ENCODE peak calls at places on chromosome 5, in ten cellular contexts. Q, I, B, T, J, C, R, Z, W and X are unnamed samples.

GRCh38 chr5:108101105-108101504 is 280.8 kb downstream of the FBXL17 start:
- DNase-seq in Q (no peak), I (no peak), B (peak; percentile 51), T (no peak), J (peak; percentile 40), C (no peak), R (no peak), Z (peak; percentile 50), W (no peak), X (no peak)

GRCh38 chr5:107672212-107673105 is 1.7 kb upstream of the EFNA5 start:
- DNase-seq in Q (peak; percentile 98), I (peak; percentile 32), B (peak; percentile 84), T (peak; percentile 96), J (peak; percentile 84), C (no peak), R (peak; percentile 95), Z (peak; percentile 78), W (peak; percentile 9), X (peak; percentile 74)

GRCh38 chr5:4295663-4296339 is 700.2 kb downstream of the IRX1 start:
- DNase-seq in Q (no peak), I (no peak), B (peak; percentile 7), T (peak; percentile 81), J (no peak), C (no peak), R (peak; percentile 77), Z (no peak), W (peak; percentile 62), X (no peak)

GRCh38 chr5:31630931-31631330 is 8.0 kb upstream of the PDZD2 start:
- DNase-seq in Q (no peak), I (no peak), B (no peak), T (no peak), J (peak; percentile 90), C (no peak), R (peak; percentile 75), Z (no peak), W (no peak), X (no peak)

GRCh38 chr5:10562202-10563131 is 1.4 kb upstream of the ANKRD33B start:
- DNase-seq in Q (no peak), I (no peak), B (no peak), T (no peak), J (no peak), C (no peak), R (no peak), Z (no peak), W (no peak), X (peak; percentile 84)

GRCh38 chr5:113081881-113082546 is 105.4 kb downstream of the DCP2 start:
- DNase-seq in Q (peak; percentile 89), I (no peak), B (peak; percentile 74), T (no peak), J (no peak), C (no peak), R (no peak), Z (no peak), W (no peak), X (no peak)

GRCh38 chr5:172758077-172758835 is 12.7 kb downstream of the DUSP1 start:
- DNase-seq in Q (no peak), I (peak; percentile 62), B (no peak), T (peak; percentile 87), J (peak; percentile 40), C (no peak), R (no peak), Z (no peak), W (no peak), X (no peak)

GRCh38 chr5:139806111-139806510 is 10.5 kb downstream of the PSD2 start:
- DNase-seq in Q (no peak), I (no peak), B (no peak), T (no peak), J (no peak), C (no peak), R (no peak), Z (peak; percentile 60), W (no peak), X (no peak)

GRCh38 chr5:119078071-119078846 is 7.4 kb downstream of the DMXL1 start:
- DNase-seq in Q (no peak), I (no peak), B (no peak), T (no peak), J (no peak), C (no peak), R (no peak), Z (no peak), W (no peak), X (no peak)

GRCh38 chr5:91797581-91797980 is 414.5 kb upstream of the ARRDC3 start:
- DNase-seq in Q (no peak), I (no peak), B (no peak), T (no peak), J (no peak), C (no peak), R (no peak), Z (no peak), W (no peak), X (no peak)

GRCh38 chr5:86232246-86232645 is 385.5 kb upstream of the COX7C start:
- DNase-seq in Q (no peak), I (no peak), B (no peak), T (no peak), J (no peak), C (no peak), R (no peak), Z (no peak), W (no peak), X (no peak)

GRCh38 chr5:139985733-139986132 is 57.4 kb downstream of the NRG2 start:
- DNase-seq in Q (peak; percentile 82), I (no peak), B (no peak), T (no peak), J (peak; percentile 62), C (no peak), R (peak; percentile 34), Z (no peak), W (no peak), X (no peak)

DNA sequence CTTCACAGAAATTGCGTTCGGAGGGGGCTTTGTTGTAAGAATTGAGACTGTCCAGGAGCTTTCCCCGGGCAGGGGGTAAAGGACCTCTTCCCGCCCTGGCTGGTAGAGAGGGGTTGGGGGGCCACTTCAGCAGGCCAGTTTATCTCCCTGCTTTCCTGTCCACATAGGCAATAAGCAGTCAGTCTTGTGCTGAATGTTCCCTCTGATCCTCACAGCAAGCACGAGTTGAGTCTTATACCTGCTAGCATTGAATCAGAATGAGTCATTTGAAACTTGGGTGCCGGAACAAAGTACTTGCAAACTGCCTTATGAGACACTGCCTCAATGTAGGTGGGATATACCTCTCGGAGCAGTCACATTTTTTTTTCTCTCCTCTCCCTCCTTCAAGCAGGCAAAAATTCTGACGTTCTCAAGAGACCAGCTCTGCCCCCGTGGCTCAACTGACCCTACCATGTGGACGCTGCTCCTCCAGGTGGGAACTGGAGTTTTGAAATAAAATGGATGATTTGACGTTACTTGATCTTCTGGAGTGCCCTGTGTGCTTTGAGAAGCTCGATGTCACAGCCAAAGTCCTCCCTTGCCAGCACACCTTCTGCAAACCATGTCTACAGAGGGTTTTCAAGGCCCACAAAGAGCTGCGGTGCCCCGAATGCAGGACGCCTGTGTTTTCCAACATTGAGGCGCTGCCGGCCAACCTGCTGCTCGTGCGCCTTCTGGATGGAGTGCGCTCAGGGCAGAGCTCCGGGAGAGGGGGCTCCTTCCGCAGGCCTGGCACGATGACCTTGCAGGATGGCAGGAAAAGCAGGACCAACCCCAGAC is 1.3 kb downstream of the SH3RF2 start:
- DNase-seq in Q (peak; percentile 78), I (no peak), B (peak; percentile 38), T (peak; percentile 78), J (no peak), C (no peak), R (peak; percentile 28), Z (no peak), W (no peak), X (no peak)
- H3K4me3 ChIP-seq in Q (peak overlapping the region; percentile 54), I (no peak overlapping the region), B (no peak overlapping the region), T (peak overlapping the region; percentile 82), J (peak overlapping the region; percentile 57), C (no peak overlapping the region), R (peak overlapping the region; percentile 43), Z (no peak overlapping the region), W (no peak overlapping the region), X (no peak overlapping the region)

DNA sequence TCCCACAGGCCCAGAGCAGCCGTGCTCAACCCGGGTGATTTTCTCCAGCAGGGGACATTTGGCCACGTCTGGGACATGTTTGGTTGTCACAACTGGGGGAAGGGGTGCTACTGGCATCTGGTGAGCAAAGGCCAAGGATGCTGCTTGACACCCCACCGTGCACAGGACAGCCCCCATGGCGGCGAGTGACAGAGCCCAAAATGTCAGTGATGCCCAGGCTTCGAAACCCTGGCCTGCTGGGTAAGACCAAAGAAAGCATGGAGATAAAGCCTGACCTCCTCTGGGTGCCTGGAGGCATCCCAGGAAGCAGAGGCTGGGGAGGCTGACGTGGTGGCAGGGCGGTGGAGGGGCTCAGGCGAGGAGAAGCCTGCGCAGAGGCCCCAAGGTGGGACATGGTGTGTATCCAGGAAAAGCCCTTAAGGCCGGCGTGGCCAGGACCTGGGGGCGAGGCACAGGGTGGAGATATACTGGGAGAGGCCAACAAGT is 66.4 kb downstream of the ZNF354C start:
- DNase-seq in Q (no peak), I (no peak), B (no peak), T (peak; percentile 22), J (no peak), C (no peak), R (no peak), Z (no peak), W (no peak), X (no peak)
- H3K27me3 ChIP-seq in Q (no peaks in the 10 kb centered on the region), I (no peaks in the 10 kb centered on the region), B (no peaks in the 10 kb centered on the region), T (no peaks in the 10 kb centered on the region), J (no peaks in the 10 kb centered on the region), C (no peaks in the 10 kb centered on the region), R (no peaks in the 10 kb centered on the region), Z (no peaks in the 10 kb centered on the region), W (no peaks in the 10 kb centered on the region), X (no peaks in the 10 kb centered on the region)

DNA sequence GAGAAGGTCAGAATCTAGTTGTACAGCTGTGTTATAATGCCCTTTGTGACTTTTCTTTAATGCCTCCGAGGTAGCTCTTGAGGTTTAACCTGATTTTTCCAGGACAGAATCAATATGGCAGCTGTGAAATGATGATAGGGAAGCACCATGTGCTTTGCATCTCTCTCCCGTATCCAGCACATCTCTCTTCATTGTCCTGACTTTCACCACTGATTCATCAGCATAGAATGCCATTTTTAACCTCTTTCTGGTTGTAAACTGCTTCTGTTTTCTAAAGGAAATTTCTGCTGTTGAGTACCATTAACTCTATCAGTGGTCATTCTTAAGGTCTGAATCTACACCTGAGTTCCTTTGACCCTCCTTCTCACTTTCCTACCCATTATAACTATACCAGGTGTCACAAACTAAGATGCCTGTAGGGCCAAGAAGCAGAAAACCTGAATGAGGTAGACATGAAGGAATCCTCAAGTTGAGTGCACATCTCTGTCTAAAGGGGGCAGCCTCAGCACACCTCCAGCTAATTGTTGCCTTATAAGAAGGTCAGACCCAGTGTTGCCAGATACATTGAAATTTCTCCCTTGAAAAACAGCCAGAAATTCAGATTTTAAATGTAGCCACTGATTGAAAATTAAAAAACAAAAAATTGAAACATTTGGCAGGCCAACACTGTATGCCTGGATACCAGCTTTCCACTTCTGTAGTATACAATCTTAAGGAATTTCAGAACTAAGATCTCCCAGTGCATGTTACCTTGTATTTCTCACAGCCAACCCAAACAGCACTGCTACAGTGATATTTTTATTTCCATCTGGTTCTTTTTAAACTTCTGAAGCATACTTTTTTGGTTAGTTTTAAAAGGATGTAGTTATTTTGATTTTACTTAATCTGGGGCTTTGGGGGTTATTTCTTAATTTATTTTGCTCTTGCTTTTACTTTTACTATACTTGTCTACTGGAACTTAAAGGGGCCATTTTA is 35.8 kb upstream of the TLX3 start:
- DNase-seq in Q (peak; percentile 21), I (no peak), B (peak; percentile 2), T (peak; percentile 77), J (no peak), C (no peak), R (peak; percentile 27), Z (no peak), W (peak; percentile 38), X (no peak)
- TF ChIP-seq CTCF in Q (peak; percentile 69), I (no peak), B (no peak), T (peak; percentile 81), J (no peak), C (no peak), R (peak; percentile 51), Z (no peak), W (peak; percentile 69), X (peak; percentile 57)

GRCh38 chr5:1110930-1111726 is 735 bp downstream of the SLC12A7 start:
- DNase-seq in Q (no peak), I (no peak), B (peak; percentile 57), T (peak; percentile 76), J (peak; percentile 73), C (no peak), R (peak; percentile 55), Z (no peak), W (no peak), X (no peak)
- H3K4me3 ChIP-seq in Q (peak overlapping the region; percentile 83), I (peak overlapping the region; percentile 93), B (peak overlapping the region; percentile 68), T (peak overlapping the region; percentile 84), J (peak overlapping the region; percentile 93), C (peak overlapping the region; percentile 83), R (peak overlapping the region; percentile 91), Z (peak overlapping the region; percentile 58), W (peak overlapping the region; percentile 52), X (peak overlapping the region; percentile 34)